ENCODE peak calls at places on chromosomes 13 and 19, in six cellular contexts. G is thoracic aorta, Y is stomach, Z is testis, K is osteoblast, D is gastrocnemius medialis. J is an unnamed sample. For H3K4me1, the result is how much of the 10 kb centered on the place peaks cover.

GRCh38 chr13:102041544-102041943 is 360.3 kb downstream of the FGF14 start:
- DNase-seq in G (no peak), Y (no peak), Z (no peak), K (no peak), D (no peak), J (no peak)

GRCh38 chr13:19618925-19619324 is 14.5 kb upstream of the MPHOSPH8 start:
- DNase-seq in G (no peak), Y (no peak), Z (no peak), K (peak), D (no peak), J (no peak)

GRCh38 chr19:45973564-45974338 is at the start of gene NOVA2:
- DNase-seq in G (no peak), Y (peak), Z (peak), K (peak), D (peak), J (peak)

GRCh38 chr13:72959643-72960042 is 99.2 kb upstream of the KLF5 start:
- DNase-seq in G (no peak), Y (no peak), Z (no peak), K (peak), D (no peak), J (no peak)

GRCh38 chr19:53212703-53213320 is 19.7 kb upstream of the ZNF665 start:
- DNase-seq in G (no peak), Y (no peak), Z (no peak), K (no peak), D (no peak), J (no peak)

GRCh38 chr19:1416014-1416841 is 8.8 kb downstream of the DAZAP1 start:
- DNase-seq in G (no peak), Y (no peak), Z (no peak), K (peak), D (no peak), J (no peak)

GRCh38 chr19:43439183-43440063 is 24.7 kb downstream of the TEX101 start:
- DNase-seq in G (no peak), Y (no peak), Z (no peak), K (no peak), D (no peak), J (no peak)

GRCh38 chr19:54231077-54231931 is 8.5 kb upstream of the LILRB3 start:
- DNase-seq in G (peak), Y (peak), Z (peak), K (peak), D (peak), J (peak)

GRCh38 chr19:1819211-1819975 is 7.3 kb upstream of the ATP8B3 start:
- DNase-seq in G (no peak), Y (no peak), Z (no peak), K (no peak), D (no peak), J (no peak)

GRCh38 chr13:61410669-61411297 is 4.9 kb downstream of the PCDH20 start:
- DNase-seq in G (no peak), Y (no peak), Z (no peak), K (peak), D (no peak), J (no peak)

GRCh38 chr13:36358352-36358751 is 12.2 kb upstream of the SPART start:
- DNase-seq in G (no peak), Y (no peak), Z (no peak), K (no peak), D (no peak), J (no peak)

GRCh38 chr19:17883627-17884413 is 12.1 kb downstream of the SLC5A5 start:
- DNase-seq in G (no peak), Y (no peak), Z (no peak), K (peak), D (no peak), J (no peak)

GRCh38 chr19:18932216-18932841 is 8.7 kb downstream of the HOMER3 start:
- DNase-seq in G (peak), Y (peak), Z (peak), K (peak), D (peak), J (peak)

GRCh38 chr13:42348576-42348975 is 76.6 kb downstream of the AKAP11 start:
- DNase-seq in G (no peak), Y (no peak), Z (no peak), K (no peak), D (no peak), J (no peak)

GRCh38 chr19:17902701-17903100 is 30.1 kb upstream of the CCDC124 start:
- DNase-seq in G (no peak), Y (no peak), Z (no peak), K (peak), D (no peak), J (no peak)

DNA sequence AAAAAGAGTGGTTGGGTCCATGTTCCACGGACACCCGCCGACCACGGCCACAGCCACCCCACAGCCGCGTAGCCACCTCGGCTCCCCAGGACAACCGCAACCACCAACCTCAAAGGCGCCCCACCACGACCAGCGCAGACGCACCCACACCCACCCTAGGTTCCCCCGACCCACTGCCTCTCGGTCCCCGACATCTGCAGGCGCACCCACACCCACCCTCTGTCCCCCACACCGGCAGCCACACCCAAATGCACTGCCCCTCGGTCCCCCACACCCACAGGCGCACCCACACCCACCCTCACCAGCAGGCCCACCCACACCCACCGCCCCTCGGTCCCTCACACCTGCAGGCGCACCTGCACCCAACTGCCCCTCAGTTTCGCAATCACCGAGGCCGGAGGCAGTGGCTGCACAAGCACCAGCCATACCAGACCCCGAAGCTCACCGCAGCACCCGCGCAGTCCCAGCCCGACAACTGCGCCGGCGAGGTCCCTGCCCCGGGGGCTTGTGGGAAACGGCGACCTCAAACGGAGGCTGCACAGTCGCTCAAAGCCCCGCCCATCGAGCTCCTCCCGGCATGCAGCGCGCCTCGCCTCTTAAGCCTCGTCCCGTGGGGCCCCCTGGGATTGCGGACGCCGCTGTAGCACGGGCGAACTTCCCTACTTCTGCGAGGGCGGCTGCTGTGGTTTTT is 18.3 kb downstream of the ZNF77 start:
- DNase-seq in G (no peak), Y (no peak), Z (peak), K (no peak), D (no peak), J (no peak)
- H3K4me1 ChIP-seq in G (under half), Y (under half), Z (under half), K (under half), D (under half), J (under half)

GRCh38 chr19:5354403-5354802 is 13.8 kb upstream of the PTPRS start:
- DNase-seq in G (no peak), Y (no peak), Z (no peak), K (no peak), D (no peak), J (no peak)
- TF ChIP-seq CTCF in G (no peak), Y (no peak), Z (no peak), K (peak), D (no peak), J (peak)

GRCh38 chr19:4413588-4413987 is 11.1 kb downstream of the CHAF1A start:
- DNase-seq in G (no peak), Y (no peak), Z (no peak), K (no peak), D (no peak), J (no peak)

GRCh38 chr19:4414800-4415251 is 12.4 kb downstream of the CHAF1A start:
- DNase-seq in G (no peak), Y (no peak), Z (peak), K (peak), D (no peak), J (no peak)

GRCh38 chr19:4414144-4414799 is 11.8 kb downstream of the CHAF1A start:
- DNase-seq in G (no peak), Y (no peak), Z (no peak), K (no peak), D (no peak), J (no peak)

GRCh38 chr19:4416268-4416667 is 13.8 kb downstream of the CHAF1A start:
- DNase-seq in G (no peak), Y (no peak), Z (no peak), K (peak), D (no peak), J (no peak)

DNA sequence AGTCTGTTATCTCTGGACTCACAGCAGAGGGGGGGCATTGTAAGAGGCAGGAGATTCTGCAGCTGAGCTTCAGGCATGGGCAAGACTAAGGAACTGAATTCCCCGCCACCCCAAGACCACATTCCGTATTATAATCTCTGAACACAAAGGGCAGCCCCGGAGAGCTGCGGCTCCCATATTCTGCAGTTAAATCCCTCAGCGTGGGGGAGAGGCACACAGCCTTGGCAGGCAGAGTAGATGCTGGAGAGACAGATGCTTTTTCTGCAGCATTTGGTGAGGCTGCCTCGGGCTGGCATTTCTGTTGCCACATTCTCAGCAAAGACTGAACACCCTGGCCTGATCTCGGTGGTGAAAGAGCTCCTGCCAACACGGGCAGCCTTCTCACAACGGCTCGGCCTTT is 12.9 kb downstream of the CHAF1A start:
- DNase-seq in G (no peak), Y (no peak), Z (peak), K (peak), D (no peak), J (no peak)
- H3K4me1 ChIP-seq in G (under half), Y (under half), Z (under half), K (under half), D (under half), J (under half)

DNA sequence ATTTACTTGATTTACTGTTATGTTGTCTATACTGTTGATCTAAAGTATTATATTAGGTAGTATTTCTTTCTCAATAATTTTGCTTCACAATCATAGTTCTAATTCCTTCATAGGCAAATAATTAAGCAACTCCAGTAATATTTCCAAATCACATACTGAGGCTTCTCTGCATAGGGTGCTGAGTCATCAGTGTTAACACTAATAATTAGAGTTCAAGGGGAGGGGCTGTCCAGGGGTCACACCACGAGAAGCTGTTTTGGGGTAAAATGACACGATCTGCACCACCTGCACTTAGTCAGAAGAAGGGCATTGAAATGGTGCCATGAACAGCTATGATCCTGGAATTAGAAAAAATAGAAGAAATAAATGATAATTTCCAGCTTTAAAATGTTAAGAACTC is 1230.9 kb upstream of the SLC10A2 start:
- DNase-seq in G (no peak), Y (no peak), Z (no peak), K (no peak), D (no peak), J (no peak)
- TF ChIP-seq CTCF in G (no peak), Y (no peak), Z (no peak), K (no peak), D (no peak), J (no peak)

GRCh38 chr13:104310861-104311260 is 1244.6 kb upstream of the SLC10A2 start:
- DNase-seq in G (no peak), Y (no peak), Z (no peak), K (no peak), D (no peak), J (no peak)

GRCh38 chr13:104315606-104316005 is 1249.4 kb upstream of the SLC10A2 start:
- DNase-seq in G (no peak), Y (no peak), Z (no peak), K (peak), D (no peak), J (no peak)

GRCh38 chr13:104314321-104314720 is 1248.1 kb upstream of the SLC10A2 start:
- DNase-seq in G (no peak), Y (no peak), Z (no peak), K (no peak), D (no peak), J (no peak)

GRCh38 chr13:104318121-104318520 is 1251.9 kb upstream of the SLC10A2 start:
- DNase-seq in G (no peak), Y (no peak), Z (no peak), K (no peak), D (no peak), J (no peak)

DNA sequence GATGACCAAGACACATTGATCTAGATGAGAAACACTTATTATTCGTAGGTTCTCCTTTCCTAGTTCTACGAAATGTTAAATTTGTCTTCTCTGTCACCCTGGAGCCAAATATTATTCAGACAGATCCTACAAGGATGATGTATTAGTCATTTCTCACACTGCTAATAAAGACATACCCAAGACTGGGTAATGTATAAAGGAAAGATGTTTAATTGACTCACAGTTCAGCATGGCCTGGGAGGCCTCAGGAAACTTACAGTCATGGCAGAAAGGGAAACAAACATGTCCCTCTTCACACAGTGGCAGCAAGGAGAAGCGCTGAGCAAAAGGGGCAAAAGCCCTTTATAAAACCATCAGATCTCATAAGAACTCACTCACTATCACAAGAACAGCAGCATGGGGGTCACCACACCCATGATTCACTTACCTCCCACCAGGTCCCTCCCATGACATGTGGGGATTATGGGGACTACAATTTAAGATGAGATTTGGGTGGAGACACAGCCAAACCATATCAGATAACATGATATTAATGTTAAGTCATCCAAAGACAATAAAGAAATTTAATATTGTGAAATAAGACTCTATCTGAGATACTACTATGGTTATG is 1248.8 kb upstream of the SLC10A2 start:
- DNase-seq in G (no peak), Y (no peak), Z (no peak), K (no peak), D (no peak), J (no peak)
- H3K4me1 ChIP-seq in G (under half), Y (under half), Z (under half), K (under half), D (under half), J (under half)

GRCh38 chr19:4199699-4200293 is 17.3 kb downstream of the ANKRD24 start:
- DNase-seq in G (no peak), Y (no peak), Z (no peak), K (peak), D (no peak), J (no peak)
- TF ChIP-seq CTCF in G (no peak), Y (no peak), Z (no peak), K (no peak), D (no peak), J (no peak)

DNA sequence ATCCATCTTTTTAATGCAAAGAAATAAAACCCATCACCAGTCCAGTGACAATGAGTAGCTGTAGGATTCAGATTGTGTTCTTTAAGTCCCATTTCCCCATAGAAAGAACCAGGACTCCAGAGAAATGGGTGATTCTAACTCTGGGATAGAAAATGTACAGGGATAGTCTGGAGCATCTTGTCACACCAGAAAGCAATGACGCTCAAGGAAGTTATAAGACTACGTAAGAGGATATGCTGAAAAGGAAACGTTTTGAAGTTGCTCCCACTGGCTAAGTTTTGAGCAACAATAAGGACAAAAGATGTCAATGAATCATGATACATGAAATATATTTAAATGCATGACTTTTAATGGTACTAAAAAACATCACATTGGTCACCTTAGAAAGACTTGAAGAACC is 360.1 kb downstream of the DLEU7 start:
- DNase-seq in G (no peak), Y (no peak), Z (no peak), K (no peak), D (no peak), J (no peak)
- H3K4me1 ChIP-seq in G (under half), Y (under half), Z (under half), K (under half), D (under half), J (under half)

DNA sequence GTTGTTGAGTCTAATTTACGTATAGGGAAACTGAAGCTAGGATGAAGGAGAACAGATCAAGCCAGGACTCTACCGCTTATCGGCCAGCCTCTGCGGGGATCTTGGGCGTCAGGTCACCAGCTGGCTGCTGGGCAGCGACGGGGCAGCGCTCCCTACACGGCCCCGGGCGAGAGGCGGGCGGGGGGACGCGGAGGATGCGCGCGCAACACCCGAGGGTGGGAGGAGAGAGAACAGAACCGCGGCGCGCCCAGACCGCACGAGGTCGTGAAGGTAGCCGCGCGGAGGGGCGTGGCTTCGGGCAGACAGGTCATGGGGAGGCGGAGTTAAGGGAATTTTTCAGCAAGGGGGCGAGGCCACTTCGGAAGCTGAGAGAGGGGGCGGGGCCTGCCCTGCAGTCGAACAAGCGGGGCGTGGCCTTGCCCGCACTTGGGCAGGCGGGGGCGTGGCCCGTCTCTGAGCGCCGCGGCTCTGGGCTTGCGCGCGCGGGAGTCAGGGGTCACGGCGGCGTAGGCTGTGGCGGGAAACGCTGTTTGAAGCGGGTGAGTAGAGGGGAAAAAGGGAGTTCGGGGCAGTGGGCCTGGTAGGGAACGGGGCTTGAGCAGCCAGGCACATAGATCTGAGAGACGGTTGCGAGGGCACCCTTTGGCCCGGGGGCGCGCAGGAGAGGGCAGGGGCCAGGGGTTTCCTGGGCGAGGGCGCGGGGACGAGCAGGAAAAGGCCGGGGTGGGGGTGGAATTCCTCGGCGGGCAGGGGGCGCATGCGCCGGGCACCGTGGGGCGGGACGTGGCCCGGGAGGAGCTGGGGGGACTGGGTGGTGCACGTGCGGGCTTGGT is at the start of gene POLD1:
- DNase-seq in G (peak), Y (peak), Z (peak), K (peak), D (peak), J (peak)
- TF ChIP-seq CTCF in G (no peak), Y (no peak), Z (no peak), K (no peak), D (no peak), J (no peak)

GRCh38 chr19:37975071-37975470 is 68.1 kb downstream of the SIPA1L3 start:
- DNase-seq in G (no peak), Y (no peak), Z (no peak), K (no peak), D (no peak), J (no peak)

GRCh38 chr19:37977992-37978391 is 71.0 kb downstream of the SIPA1L3 start:
- DNase-seq in G (no peak), Y (no peak), Z (no peak), K (no peak), D (no peak), J (no peak)

GRCh38 chr19:37973666-37974065 is 66.7 kb downstream of the SIPA1L3 start:
- DNase-seq in G (no peak), Y (no peak), Z (no peak), K (no peak), D (no peak), J (no peak)

GRCh38 chr19:37977391-37977790 is 70.4 kb downstream of the SIPA1L3 start:
- DNase-seq in G (no peak), Y (no peak), Z (no peak), K (no peak), D (no peak), J (no peak)

GRCh38 chr19:37975596-37976515 is 68.8 kb downstream of the SIPA1L3 start:
- DNase-seq in G (no peak), Y (no peak), Z (no peak), K (no peak), D (no peak), J (no peak)
- H3K4me1 ChIP-seq in G (under half), Y (under half), Z (under half), K (under half), D (under half), J (under half)

DNA sequence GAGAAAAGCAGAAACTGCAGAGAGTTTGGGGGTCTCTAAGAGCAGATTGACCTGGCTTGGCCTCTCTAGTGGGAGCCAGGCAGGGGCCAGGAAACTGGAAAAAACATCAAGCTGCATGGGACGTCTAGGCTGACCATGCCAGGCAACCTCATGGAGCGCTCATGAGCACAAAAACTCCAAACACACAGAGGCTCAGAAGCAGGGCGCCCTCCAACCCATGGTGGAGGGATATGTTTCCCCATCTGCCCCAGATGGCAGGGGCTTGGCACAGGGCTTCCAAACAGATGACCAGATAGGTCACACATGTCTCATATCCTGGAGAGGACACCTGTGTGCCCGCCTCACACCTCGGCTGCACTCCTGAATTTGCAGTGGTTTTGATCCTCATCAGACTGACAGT is 879.0 kb downstream of the UQCRFS1 start:
- DNase-seq in G (no peak), Y (no peak), Z (no peak), K (no peak), D (no peak), J (no peak)
- TF ChIP-seq CTCF in G (no peak), Y (no peak), Z (no peak), K (no peak), D (no peak), J (no peak)

J was measured in tibial nerve.